ENCODE peak calls at places on chromosomes 1 and 21, in ten cellular contexts. One of them, this sample, is unnamed.

GRCh38 chr1:21577324-21577723 is 68.1 kb downstream of the ALPL start:
- DNase-seq in NCI-H2029: no peak
- DNase-seq in CD4-positive, alpha-beta T cell: no peak
- DNase-seq in iPS-NIHi11: no peak
- DNase-seq in stimulated activated CD4-positive, alpha-beta T cell treated with anti-CD3 and anti-CD28 coated beads, Interleukin-2, amount 100 ng/mL, for 24 hours: no peak
- DNase-seq in 8988T: no peak
- DNase-seq in iPS DF 6.9: no peak
- DNase-seq in activated T-cell treated with anti-CD3 and anti-CD28 coated beads for 24 hours: no peak
- DNase-seq in T-cell: no peak
- DNase-seq in NCI-H1694: no peak
- DNase-seq in this sample: no peak

GRCh38 chr1:81449786-81450185 is 350.9 kb upstream of the ADGRL2 start:
- DNase-seq in NCI-H2029: no peak
- DNase-seq in CD4-positive, alpha-beta T cell: no peak
- DNase-seq in iPS-NIHi11: no peak
- DNase-seq in stimulated activated CD4-positive, alpha-beta T cell treated with anti-CD3 and anti-CD28 coated beads, Interleukin-2, amount 100 ng/mL, for 24 hours: no peak
- DNase-seq in 8988T: no peak
- DNase-seq in iPS DF 6.9: no peak
- DNase-seq in activated T-cell treated with anti-CD3 and anti-CD28 coated beads for 24 hours: no peak
- DNase-seq in T-cell: no peak
- DNase-seq in NCI-H1694: no peak
- DNase-seq in this sample: no peak

GRCh38 chr1:218371927-218372672 is 27.0 kb downstream of the TGFB2 start:
- DNase-seq in NCI-H2029: peak
- DNase-seq in CD4-positive, alpha-beta T cell: no peak
- DNase-seq in iPS-NIHi11: no peak
- DNase-seq in stimulated activated CD4-positive, alpha-beta T cell treated with anti-CD3 and anti-CD28 coated beads, Interleukin-2, amount 100 ng/mL, for 24 hours: no peak
- DNase-seq in 8988T: no peak
- DNase-seq in iPS DF 6.9: no peak
- DNase-seq in activated T-cell treated with anti-CD3 and anti-CD28 coated beads for 24 hours: no peak
- DNase-seq in T-cell: no peak
- DNase-seq in NCI-H1694: no peak
- DNase-seq in this sample: peak

GRCh38 chr21:38817371-38818335 is 11.9 kb downstream of the ETS2 start:
- DNase-seq in NCI-H2029: no peak
- DNase-seq in CD4-positive, alpha-beta T cell: no peak
- DNase-seq in iPS-NIHi11: no peak
- DNase-seq in stimulated activated CD4-positive, alpha-beta T cell treated with anti-CD3 and anti-CD28 coated beads, Interleukin-2, amount 100 ng/mL, for 24 hours: no peak
- DNase-seq in 8988T: no peak
- DNase-seq in iPS DF 6.9: no peak
- DNase-seq in activated T-cell treated with anti-CD3 and anti-CD28 coated beads for 24 hours: no peak
- DNase-seq in T-cell: no peak
- DNase-seq in NCI-H1694: no peak
- DNase-seq in this sample: no peak

GRCh38 chr1:87794788-87795614 is 466.3 kb downstream of the LMO4 start:
- DNase-seq in NCI-H2029: no peak
- DNase-seq in CD4-positive, alpha-beta T cell: no peak
- DNase-seq in iPS-NIHi11: no peak
- DNase-seq in stimulated activated CD4-positive, alpha-beta T cell treated with anti-CD3 and anti-CD28 coated beads, Interleukin-2, amount 100 ng/mL, for 24 hours: no peak
- DNase-seq in 8988T: no peak
- DNase-seq in iPS DF 6.9: no peak
- DNase-seq in activated T-cell treated with anti-CD3 and anti-CD28 coated beads for 24 hours: no peak
- DNase-seq in T-cell: no peak
- DNase-seq in NCI-H1694: no peak
- DNase-seq in this sample: no peak

GRCh38 chr1:9235123-9235513 is 544 bp downstream of the H6PD start:
- DNase-seq in NCI-H2029: no peak
- DNase-seq in CD4-positive, alpha-beta T cell: no peak
- DNase-seq in iPS-NIHi11: no peak
- DNase-seq in stimulated activated CD4-positive, alpha-beta T cell treated with anti-CD3 and anti-CD28 coated beads, Interleukin-2, amount 100 ng/mL, for 24 hours: no peak
- DNase-seq in 8988T: peak
- DNase-seq in iPS DF 6.9: no peak
- DNase-seq in activated T-cell treated with anti-CD3 and anti-CD28 coated beads for 24 hours: no peak
- DNase-seq in T-cell: no peak
- DNase-seq in NCI-H1694: no peak
- DNase-seq in this sample: peak

GRCh38 chr21:41648591-41649031 is 118.2 kb downstream of the RIPK4 start:
- DNase-seq in NCI-H2029: no peak
- DNase-seq in CD4-positive, alpha-beta T cell: no peak
- DNase-seq in iPS-NIHi11: no peak
- DNase-seq in stimulated activated CD4-positive, alpha-beta T cell treated with anti-CD3 and anti-CD28 coated beads, Interleukin-2, amount 100 ng/mL, for 24 hours: no peak
- DNase-seq in 8988T: no peak
- DNase-seq in iPS DF 6.9: no peak
- DNase-seq in activated T-cell treated with anti-CD3 and anti-CD28 coated beads for 24 hours: no peak
- DNase-seq in T-cell: no peak
- DNase-seq in NCI-H1694: no peak
- DNase-seq in this sample: no peak

GRCh38 chr1:177926201-177926600 is 43.7 kb downstream of the SEC16B start:
- DNase-seq in NCI-H2029: no peak
- DNase-seq in CD4-positive, alpha-beta T cell: no peak
- DNase-seq in iPS-NIHi11: no peak
- DNase-seq in stimulated activated CD4-positive, alpha-beta T cell treated with anti-CD3 and anti-CD28 coated beads, Interleukin-2, amount 100 ng/mL, for 24 hours: no peak
- DNase-seq in 8988T: no peak
- DNase-seq in iPS DF 6.9: no peak
- DNase-seq in activated T-cell treated with anti-CD3 and anti-CD28 coated beads for 24 hours: no peak
- DNase-seq in T-cell: no peak
- DNase-seq in NCI-H1694: no peak
- DNase-seq in this sample: no peak

GRCh38 chr1:201143726-201144635 is 10.3 kb downstream of the TMEM9 start:
- DNase-seq in NCI-H2029: no peak
- DNase-seq in CD4-positive, alpha-beta T cell: no peak
- DNase-seq in iPS-NIHi11: no peak
- DNase-seq in stimulated activated CD4-positive, alpha-beta T cell treated with anti-CD3 and anti-CD28 coated beads, Interleukin-2, amount 100 ng/mL, for 24 hours: no peak
- DNase-seq in 8988T: no peak
- DNase-seq in iPS DF 6.9: no peak
- DNase-seq in activated T-cell treated with anti-CD3 and anti-CD28 coated beads for 24 hours: no peak
- DNase-seq in T-cell: no peak
- DNase-seq in NCI-H1694: no peak
- DNase-seq in this sample: no peak

GRCh38 chr1:46415514-46415913 is 21.4 kb downstream of the FAAH start:
- DNase-seq in NCI-H2029: no peak
- DNase-seq in CD4-positive, alpha-beta T cell: no peak
- DNase-seq in iPS-NIHi11: no peak
- DNase-seq in stimulated activated CD4-positive, alpha-beta T cell treated with anti-CD3 and anti-CD28 coated beads, Interleukin-2, amount 100 ng/mL, for 24 hours: no peak
- DNase-seq in 8988T: no peak
- DNase-seq in iPS DF 6.9: no peak
- DNase-seq in activated T-cell treated with anti-CD3 and anti-CD28 coated beads for 24 hours: no peak
- DNase-seq in T-cell: no peak
- DNase-seq in NCI-H1694: no peak
- DNase-seq in this sample: no peak

GRCh38 chr21:39029086-39029772 is 154.0 kb downstream of the PSMG1 start:
- DNase-seq in NCI-H2029: no peak
- DNase-seq in CD4-positive, alpha-beta T cell: no peak
- DNase-seq in iPS-NIHi11: no peak
- DNase-seq in stimulated activated CD4-positive, alpha-beta T cell treated with anti-CD3 and anti-CD28 coated beads, Interleukin-2, amount 100 ng/mL, for 24 hours: no peak
- DNase-seq in 8988T: no peak
- DNase-seq in iPS DF 6.9: no peak
- DNase-seq in activated T-cell treated with anti-CD3 and anti-CD28 coated beads for 24 hours: no peak
- DNase-seq in T-cell: no peak
- DNase-seq in NCI-H1694: no peak
- DNase-seq in this sample: peak

GRCh38 chr1:176462671-176463225 is at the start of gene PAPPA2:
- DNase-seq in NCI-H2029: no peak
- DNase-seq in CD4-positive, alpha-beta T cell: no peak
- DNase-seq in iPS-NIHi11: no peak
- DNase-seq in stimulated activated CD4-positive, alpha-beta T cell treated with anti-CD3 and anti-CD28 coated beads, Interleukin-2, amount 100 ng/mL, for 24 hours: no peak
- DNase-seq in 8988T: no peak
- DNase-seq in iPS DF 6.9: no peak
- DNase-seq in activated T-cell treated with anti-CD3 and anti-CD28 coated beads for 24 hours: no peak
- DNase-seq in T-cell: no peak
- DNase-seq in NCI-H1694: no peak
- DNase-seq in this sample: peak

GRCh38 chr1:20980051-20980450 is 192.9 kb upstream of the HP1BP3 start:
- DNase-seq in NCI-H2029: no peak
- DNase-seq in CD4-positive, alpha-beta T cell: no peak
- DNase-seq in iPS-NIHi11: no peak
- DNase-seq in stimulated activated CD4-positive, alpha-beta T cell treated with anti-CD3 and anti-CD28 coated beads, Interleukin-2, amount 100 ng/mL, for 24 hours: no peak
- DNase-seq in 8988T: no peak
- DNase-seq in iPS DF 6.9: no peak
- DNase-seq in activated T-cell treated with anti-CD3 and anti-CD28 coated beads for 24 hours: no peak
- DNase-seq in T-cell: no peak
- DNase-seq in NCI-H1694: no peak
- DNase-seq in this sample: no peak

GRCh38 chr1:33272509-33272908 is 16.2 kb downstream of the ZNF362 start:
- DNase-seq in NCI-H2029: no peak
- DNase-seq in CD4-positive, alpha-beta T cell: no peak
- DNase-seq in iPS-NIHi11: no peak
- DNase-seq in stimulated activated CD4-positive, alpha-beta T cell treated with anti-CD3 and anti-CD28 coated beads, Interleukin-2, amount 100 ng/mL, for 24 hours: no peak
- DNase-seq in 8988T: no peak
- DNase-seq in iPS DF 6.9: no peak
- DNase-seq in activated T-cell treated with anti-CD3 and anti-CD28 coated beads for 24 hours: no peak
- DNase-seq in T-cell: no peak
- DNase-seq in NCI-H1694: no peak
- DNase-seq in this sample: no peak

GRCh38 chr1:37477198-37477931 is 3.0 kb downstream of the ZC3H12A start:
- DNase-seq in NCI-H2029: peak
- DNase-seq in CD4-positive, alpha-beta T cell: peak
- DNase-seq in iPS-NIHi11: peak
- DNase-seq in stimulated activated CD4-positive, alpha-beta T cell treated with anti-CD3 and anti-CD28 coated beads, Interleukin-2, amount 100 ng/mL, for 24 hours: peak
- DNase-seq in 8988T: no peak
- DNase-seq in iPS DF 6.9: no peak
- DNase-seq in activated T-cell treated with anti-CD3 and anti-CD28 coated beads for 24 hours: peak
- DNase-seq in T-cell: peak
- DNase-seq in NCI-H1694: no peak
- DNase-seq in this sample: no peak

GRCh38 chr21:26115346-26115745 is 55.2 kb downstream of the APP start:
- DNase-seq in NCI-H2029: peak
- DNase-seq in CD4-positive, alpha-beta T cell: no peak
- DNase-seq in iPS-NIHi11: no peak
- DNase-seq in stimulated activated CD4-positive, alpha-beta T cell treated with anti-CD3 and anti-CD28 coated beads, Interleukin-2, amount 100 ng/mL, for 24 hours: no peak
- DNase-seq in 8988T: no peak
- DNase-seq in iPS DF 6.9: no peak
- DNase-seq in activated T-cell treated with anti-CD3 and anti-CD28 coated beads for 24 hours: no peak
- DNase-seq in T-cell: no peak
- DNase-seq in NCI-H1694: peak
- DNase-seq in this sample: peak

GRCh38 chr1:34547043-34547674 is 207.7 kb upstream of the GJB5 start:
- DNase-seq in NCI-H2029: no peak
- DNase-seq in CD4-positive, alpha-beta T cell: no peak
- DNase-seq in iPS-NIHi11: peak
- DNase-seq in stimulated activated CD4-positive, alpha-beta T cell treated with anti-CD3 and anti-CD28 coated beads, Interleukin-2, amount 100 ng/mL, for 24 hours: no peak
- DNase-seq in 8988T: no peak
- DNase-seq in iPS DF 6.9: peak
- DNase-seq in activated T-cell treated with anti-CD3 and anti-CD28 coated beads for 24 hours: no peak
- DNase-seq in T-cell: no peak
- DNase-seq in NCI-H1694: no peak
- DNase-seq in this sample: no peak